ENCODE peak calls at places on chromosomes 2 and 18, in nine cellular contexts. O is stimulated activated effector memory CD8-positive, alpha-beta T cell treated with anti-CD3 and anti-CD28 coated beads, Interleukin-12 subunit alpha, Interleukin-12 subunit beta, amount 100 ng/mL, for 72 hours; Q is A549; B is NCI-H526; G is activated naive CD8-positive, alpha-beta T cell treated with anti-CD3 and anti-CD28 coated beads, Interleukin-2, amount 10 ng/mL, durations not matched to agents 7 days and 5 days; P is thoracic aorta; H is RPMI7951; E is nephron progenitor cell; R is Right ventricle myocardium superior. I is an unnamed sample.

GRCh38 chr2:69509011-69509749 is 71.9 kb upstream of the NFU1 start:
- DNase-seq in O (no peak), Q (no peak), B (peak), G (no peak), P (no peak), H (no peak), E (no peak), R (peak), I (no peak)

GRCh38 chr2:47569658-47570398 is 166.9 kb downstream of the MSH2 start:
- DNase-seq in O (no peak), Q (no peak), B (no peak), G (peak), P (no peak), H (no peak), E (peak), R (no peak), I (peak)

GRCh38 chr2:241959751-241960269 is 90.3 kb downstream of the RTP5 start:
- DNase-seq in O (no peak), Q (no peak), B (no peak), G (no peak), P (no peak), H (no peak), E (no peak), R (no peak), I (no peak)

GRCh38 chr2:31150120-31150670 is 12.0 kb upstream of the GALNT14 start:
- DNase-seq in O (no peak), Q (no peak), B (no peak), G (no peak), P (no peak), H (no peak), E (no peak), R (no peak), I (no peak)

GRCh38 chr18:79740741-79741700 is 56.7 kb upstream of the KCNG2 start:
- DNase-seq in O (no peak), Q (no peak), B (no peak), G (no peak), P (no peak), H (no peak), E (no peak), R (peak), I (no peak)

GRCh38 chr18:449374-449773 is 51.1 kb downstream of the COLEC12 start:
- DNase-seq in O (no peak), Q (no peak), B (no peak), G (no peak), P (no peak), H (peak), E (peak), R (peak), I (peak)

GRCh38 chr2:29519996-29520395 is 401.4 kb downstream of the ALK start:
- DNase-seq in O (no peak), Q (no peak), B (no peak), G (no peak), P (no peak), H (no peak), E (no peak), R (no peak), I (no peak)

GRCh38 chr2:192126426-192126825 is 68.3 kb downstream of the TMEFF2 start:
- DNase-seq in O (no peak), Q (no peak), B (no peak), G (no peak), P (no peak), H (no peak), E (no peak), R (no peak), I (no peak)